ENCODE peak calls at places on chromosome 21, in six cellular contexts. K, U, F, I, L and O are unnamed samples.

GRCh38 chr21:41369915-41370839 is 8.3 kb downstream of the MX2 start:
- DNase-seq in L (no peak), U (no peak), F (no peak), I (no peak), K (no peak), O (no peak)

GRCh38 chr21:29586696-29587095 is 288.0 kb downstream of the BACH1 start:
- DNase-seq in K (no peak), U (no peak), L (no peak), F (no peak), I (no peak), O (no peak)

GRCh38 chr21:32415451-32415850 is 2.9 kb downstream of the EVA1C start:
- DNase-seq in L (no peak), K (no peak), F (no peak), U (no peak), I (no peak), O (no peak)

GRCh38 chr21:31609081-31609480 is 50.4 kb upstream of the SOD1 start:
- DNase-seq in K (peak), L (no peak), F (peak), U (no peak), I (no peak), O (no peak)

GRCh38 chr21:32233055-32233546 is 45.7 kb downstream of the MIS18A start:
- DNase-seq in K (no peak), U (no peak), L (no peak), F (no peak), I (no peak), O (no peak)

GRCh38 chr21:42670884-42671283 is 17.5 kb downstream of the PDE9A start:
- DNase-seq in K (peak), I (no peak), U (no peak), L (no peak), F (no peak), O (no peak)

GRCh38 chr21:44681861-44682579 is at the start of gene KRTAP12-1:
- DNase-seq in I (no peak), L (no peak), K (no peak), F (no peak), U (peak), O (peak)

GRCh38 chr21:34889287-34889536 is 159.9 kb downstream of the RUNX1 start:
- DNase-seq in U (peak), K (no peak), I (peak), F (peak), L (peak), O (no peak)

GRCh38 chr21:34807881-34808568 is 139.2 kb downstream of the CLIC6 start:
- DNase-seq in I (no peak), L (peak), F (peak), K (peak), U (no peak), O (no peak)

GRCh38 chr21:33070921-33071877 is 1.3 kb downstream of the OLIG1 start:
- DNase-seq in F (no peak), L (no peak), I (no peak), K (no peak), U (no peak), O (peak)

GRCh38 chr21:42524341-42525227 is 10.9 kb downstream of the SLC37A1 start:
- DNase-seq in L (peak), U (peak), F (peak), I (peak), K (peak), O (peak)

GRCh38 chr21:33560965-33561364 is 18.1 kb downstream of the SON start:
- DNase-seq in U (no peak), F (no peak), K (no peak), I (no peak), L (no peak), O (no peak)

GRCh38 chr21:44057960-44058651 is 46.0 kb downstream of the TRAPPC10 start:
- DNase-seq in U (no peak), I (no peak), F (no peak), K (no peak), L (no peak), O (no peak)

GRCh38 chr21:41926068-41926806 is 27.6 kb downstream of the C2CD2 start:
- DNase-seq in I (no peak), L (peak), F (peak), U (no peak), K (peak), O (no peak)

GRCh38 chr21:32977216-32977615 is 48.5 kb upstream of the OLIG2 start:
- DNase-seq in U (no peak), K (no peak), F (no peak), L (no peak), I (no peak), O (no peak)

GRCh38 chr21:21675601-21676000 is 677.4 kb downstream of the NCAM2 start:
- DNase-seq in I (no peak), K (no peak), U (no peak), F (no peak), L (no peak), O (no peak)

GRCh38 chr21:31370893-31371652 is 27.0 kb upstream of the TIAM1 start:
- DNase-seq in F (peak), U (no peak), K (no peak), I (no peak), L (no peak), O (no peak)

GRCh38 chr21:45891388-45892155 is 90.0 kb upstream of the COL6A1 start:
- DNase-seq in L (no peak), F (no peak), I (no peak), K (no peak), U (no peak), O (no peak)

GRCh38 chr21:45304945-45305344 is 17.2 kb upstream of the POFUT2 start:
- DNase-seq in I (peak), F (no peak), U (no peak), K (no peak), L (no peak), O (no peak)

GRCh38 chr21:45308211-45309068 is 20.7 kb upstream of the POFUT2 start:
- DNase-seq in L (peak), K (peak), U (no peak), I (peak), F (peak), O (no peak)

GRCh38 chr21:35254752-35255138 is 205.6 kb upstream of the RUNX1 start:
- DNase-seq in U (no peak), I (no peak), F (no peak), L (no peak), K (no peak), O (no peak)